ENCODE peak calls at places on chromosomes 13 and 19, in nine cellular contexts. One of them, this sample, is unnamed.

GRCh38 chr19:46493236-46494114 is 2.2 kb downstream of the PNMA8B start:
- DNase-seq in neural crest cell: no peak
- DNase-seq in islet precursor cell: peak
- DNase-seq in OCI-LY7: peak
- DNase-seq in GM12891: no peak
- DNase-seq in EL: no peak
- DNase-seq in stimulated activated CD8-positive, alpha-beta memory T cell treated with anti-CD3 and anti-CD28 coated beads, Interleukin-4, amount 100 ng/mL, for 1 hour: no peak
- DNase-seq in GM04504: no peak
- DNase-seq in SJSA1: no peak
- DNase-seq in this sample: no peak

GRCh38 chr19:35824150-35824549 is 11.5 kb upstream of the PRODH2 start:
- DNase-seq in neural crest cell: no peak
- DNase-seq in islet precursor cell: no peak
- DNase-seq in OCI-LY7: no peak
- DNase-seq in GM12891: no peak
- DNase-seq in EL: no peak
- DNase-seq in stimulated activated CD8-positive, alpha-beta memory T cell treated with anti-CD3 and anti-CD28 coated beads, Interleukin-4, amount 100 ng/mL, for 1 hour: no peak
- DNase-seq in GM04504: no peak
- DNase-seq in SJSA1: no peak
- DNase-seq in this sample: no peak

GRCh38 chr13:97333983-97334382 is 100.0 kb upstream of the RAP2A start:
- DNase-seq in neural crest cell: no peak
- DNase-seq in islet precursor cell: no peak
- DNase-seq in OCI-LY7: no peak
- DNase-seq in GM12891: no peak
- DNase-seq in EL: no peak
- DNase-seq in stimulated activated CD8-positive, alpha-beta memory T cell treated with anti-CD3 and anti-CD28 coated beads, Interleukin-4, amount 100 ng/mL, for 1 hour: no peak
- DNase-seq in GM04504: no peak
- DNase-seq in SJSA1: no peak
- DNase-seq in this sample: no peak

GRCh38 chr19:19588546-19588945 is 29.9 kb downstream of the PBX4 start:
- DNase-seq in neural crest cell: no peak
- DNase-seq in islet precursor cell: no peak
- DNase-seq in OCI-LY7: no peak
- DNase-seq in GM12891: no peak
- DNase-seq in EL: peak
- DNase-seq in stimulated activated CD8-positive, alpha-beta memory T cell treated with anti-CD3 and anti-CD28 coated beads, Interleukin-4, amount 100 ng/mL, for 1 hour: no peak
- DNase-seq in GM04504: no peak
- DNase-seq in SJSA1: no peak
- DNase-seq in this sample: no peak

GRCh38 chr19:6056282-6056741 is 54.0 kb downstream of the RFX2 start:
- DNase-seq in neural crest cell: no peak
- DNase-seq in islet precursor cell: no peak
- DNase-seq in OCI-LY7: no peak
- DNase-seq in GM12891: no peak
- DNase-seq in EL: no peak
- DNase-seq in stimulated activated CD8-positive, alpha-beta memory T cell treated with anti-CD3 and anti-CD28 coated beads, Interleukin-4, amount 100 ng/mL, for 1 hour: no peak
- DNase-seq in GM04504: no peak
- DNase-seq in SJSA1: no peak
- DNase-seq in this sample: no peak

GRCh38 chr13:48773531-48774275 is 120.0 kb downstream of the CYSLTR2 start:
- DNase-seq in neural crest cell: no peak
- DNase-seq in islet precursor cell: no peak
- DNase-seq in OCI-LY7: no peak
- DNase-seq in GM12891: no peak
- DNase-seq in EL: peak
- DNase-seq in stimulated activated CD8-positive, alpha-beta memory T cell treated with anti-CD3 and anti-CD28 coated beads, Interleukin-4, amount 100 ng/mL, for 1 hour: no peak
- DNase-seq in GM04504: no peak
- DNase-seq in SJSA1: no peak
- DNase-seq in this sample: no peak

GRCh38 chr13:23701646-23702045 is 131.4 kb downstream of the TNFRSF19 start:
- DNase-seq in neural crest cell: no peak
- DNase-seq in islet precursor cell: no peak
- DNase-seq in OCI-LY7: no peak
- DNase-seq in GM12891: no peak
- DNase-seq in EL: no peak
- DNase-seq in stimulated activated CD8-positive, alpha-beta memory T cell treated with anti-CD3 and anti-CD28 coated beads, Interleukin-4, amount 100 ng/mL, for 1 hour: no peak
- DNase-seq in GM04504: peak
- DNase-seq in SJSA1: peak
- DNase-seq in this sample: no peak

GRCh38 chr19:9565900-9566705 is 18.2 kb downstream of the ZNF121 start:
- DNase-seq in neural crest cell: no peak
- DNase-seq in islet precursor cell: no peak
- DNase-seq in OCI-LY7: no peak
- DNase-seq in GM12891: no peak
- DNase-seq in EL: peak
- DNase-seq in stimulated activated CD8-positive, alpha-beta memory T cell treated with anti-CD3 and anti-CD28 coated beads, Interleukin-4, amount 100 ng/mL, for 1 hour: no peak
- DNase-seq in GM04504: no peak
- DNase-seq in SJSA1: peak
- DNase-seq in this sample: no peak

GRCh38 chr13:112078879-112079526 is 12.1 kb downstream of the SOX1 start:
- DNase-seq in neural crest cell: no peak
- DNase-seq in islet precursor cell: peak
- DNase-seq in OCI-LY7: no peak
- DNase-seq in GM12891: no peak
- DNase-seq in EL: no peak
- DNase-seq in stimulated activated CD8-positive, alpha-beta memory T cell treated with anti-CD3 and anti-CD28 coated beads, Interleukin-4, amount 100 ng/mL, for 1 hour: no peak
- DNase-seq in GM04504: no peak
- DNase-seq in SJSA1: no peak
- DNase-seq in this sample: no peak

GRCh38 chr13:109412232-109412935 is 374.0 kb downstream of the IRS2 start:
- DNase-seq in neural crest cell: peak
- DNase-seq in islet precursor cell: peak
- DNase-seq in OCI-LY7: no peak
- DNase-seq in GM12891: no peak
- DNase-seq in EL: peak
- DNase-seq in stimulated activated CD8-positive, alpha-beta memory T cell treated with anti-CD3 and anti-CD28 coated beads, Interleukin-4, amount 100 ng/mL, for 1 hour: no peak
- DNase-seq in GM04504: no peak
- DNase-seq in SJSA1: peak
- DNase-seq in this sample: no peak

GRCh38 chr19:13072206-13072898 is 30.3 kb downstream of the LYL1 start:
- DNase-seq in neural crest cell: no peak
- DNase-seq in islet precursor cell: no peak
- DNase-seq in OCI-LY7: no peak
- DNase-seq in GM12891: no peak
- DNase-seq in EL: no peak
- DNase-seq in stimulated activated CD8-positive, alpha-beta memory T cell treated with anti-CD3 and anti-CD28 coated beads, Interleukin-4, amount 100 ng/mL, for 1 hour: no peak
- DNase-seq in GM04504: no peak
- DNase-seq in SJSA1: no peak
- DNase-seq in this sample: no peak

This sample was measured in RKO.